ENCODE peak calls at places on chromosomes 4 and X, in eight cellular contexts. One of them, this sample, is unnamed.

GRCh38 chrX:4091046-4091760 is 377.8 kb upstream of the PRKX start:
- DNase-seq in lower lobe of right lung: no peak
- DNase-seq in uterus: no peak
- DNase-seq in colonic mucosa: no peak
- DNase-seq in ovary: no peak
- DNase-seq in keratinocyte: no peak
- DNase-seq in BE2C: no peak
- DNase-seq in adrenal gland: no peak
- DNase-seq in this sample: no peak

GRCh38 chr4:74319506-74319905 is 11.2 kb downstream of the EPGN start:
- DNase-seq in keratinocyte: no peak
- DNase-seq in colonic mucosa: no peak
- DNase-seq in uterus: no peak
- DNase-seq in adrenal gland: no peak
- DNase-seq in lower lobe of right lung: no peak
- DNase-seq in ovary: no peak
- DNase-seq in BE2C: no peak
- DNase-seq in this sample: no peak

GRCh38 chr4:30717208-30718020 is 2.8 kb upstream of the PCDH7 start:
- DNase-seq in uterus: peak
- DNase-seq in lower lobe of right lung: peak
- DNase-seq in adrenal gland: peak
- DNase-seq in ovary: peak
- DNase-seq in colonic mucosa: peak
- DNase-seq in BE2C: peak
- DNase-seq in keratinocyte: no peak
- DNase-seq in this sample: no peak

GRCh38 chrX:109714340-109714958 is 18.6 kb downstream of the ACSL4 start:
- DNase-seq in ovary: no peak
- DNase-seq in lower lobe of right lung: no peak
- DNase-seq in colonic mucosa: no peak
- DNase-seq in keratinocyte: no peak
- DNase-seq in BE2C: no peak
- DNase-seq in uterus: no peak
- DNase-seq in adrenal gland: no peak
- DNase-seq in this sample: no peak

GRCh38 chrX:118345045-118345400 is 883 bp upstream of the WDR44 start:
- DNase-seq in keratinocyte: no peak
- DNase-seq in colonic mucosa: no peak
- DNase-seq in uterus: no peak
- DNase-seq in lower lobe of right lung: no peak
- DNase-seq in ovary: no peak
- DNase-seq in BE2C: no peak
- DNase-seq in adrenal gland: no peak
- DNase-seq in this sample: no peak

GRCh38 chrX:9148626-9149385 is 114.9 kb upstream of the FAM9B start:
- DNase-seq in lower lobe of right lung: no peak
- DNase-seq in adrenal gland: no peak
- DNase-seq in uterus: peak
- DNase-seq in keratinocyte: no peak
- DNase-seq in BE2C: no peak
- DNase-seq in colonic mucosa: no peak
- DNase-seq in ovary: no peak
- DNase-seq in this sample: no peak

GRCh38 chr4:75698162-75698962 is 25.2 kb upstream of the G3BP2 start:
- DNase-seq in uterus: no peak
- DNase-seq in keratinocyte: no peak
- DNase-seq in adrenal gland: no peak
- DNase-seq in BE2C: no peak
- DNase-seq in colonic mucosa: no peak
- DNase-seq in lower lobe of right lung: no peak
- DNase-seq in ovary: no peak
- DNase-seq in this sample: no peak

GRCh38 chrX:74382613-74383012 is 38.7 kb upstream of the SLC16A2 start:
- DNase-seq in colonic mucosa: peak
- DNase-seq in keratinocyte: peak
- DNase-seq in BE2C: peak
- DNase-seq in adrenal gland: peak
- DNase-seq in ovary: peak
- DNase-seq in lower lobe of right lung: peak
- DNase-seq in uterus: peak
- DNase-seq in this sample: peak

GRCh38 chr4:92634891-92635290 is 331.1 kb downstream of the GRID2 start:
- DNase-seq in BE2C: no peak
- DNase-seq in colonic mucosa: no peak
- DNase-seq in keratinocyte: no peak
- DNase-seq in lower lobe of right lung: no peak
- DNase-seq in adrenal gland: no peak
- DNase-seq in ovary: no peak
- DNase-seq in uterus: no peak
- DNase-seq in this sample: no peak

GRCh38 chr4:3369781-3370660 is 71.7 kb upstream of the HGFAC start:
- DNase-seq in uterus: peak
- DNase-seq in keratinocyte: no peak
- DNase-seq in adrenal gland: peak
- DNase-seq in BE2C: no peak
- DNase-seq in ovary: no peak
- DNase-seq in colonic mucosa: no peak
- DNase-seq in lower lobe of right lung: peak
- DNase-seq in this sample: peak

GRCh38 chrX:8204169-8204935 is 33.3 kb upstream of the VCX2 start:
- DNase-seq in adrenal gland: no peak
- DNase-seq in uterus: no peak
- DNase-seq in lower lobe of right lung: no peak
- DNase-seq in keratinocyte: no peak
- DNase-seq in ovary: no peak
- DNase-seq in BE2C: no peak
- DNase-seq in colonic mucosa: no peak
- DNase-seq in this sample: no peak

GRCh38 chr4:170386974-170387373 is 297.2 kb upstream of the AADAT start:
- DNase-seq in uterus: no peak
- DNase-seq in keratinocyte: no peak
- DNase-seq in BE2C: no peak
- DNase-seq in lower lobe of right lung: no peak
- DNase-seq in ovary: no peak
- DNase-seq in adrenal gland: no peak
- DNase-seq in colonic mucosa: no peak
- DNase-seq in this sample: no peak

GRCh38 chr4:6956434-6957147 is 47.0 kb downstream of the TBC1D14 start:
- DNase-seq in uterus: no peak
- DNase-seq in BE2C: no peak
- DNase-seq in keratinocyte: no peak
- DNase-seq in adrenal gland: peak
- DNase-seq in colonic mucosa: peak
- DNase-seq in lower lobe of right lung: no peak
- DNase-seq in ovary: no peak
- DNase-seq in this sample: no peak

GRCh38 chr4:183758735-183759447 is 99.8 kb downstream of the TRAPPC11 start:
- DNase-seq in colonic mucosa: no peak
- DNase-seq in ovary: no peak
- DNase-seq in BE2C: no peak
- DNase-seq in adrenal gland: no peak
- DNase-seq in lower lobe of right lung: no peak
- DNase-seq in uterus: no peak
- DNase-seq in keratinocyte: no peak
- DNase-seq in this sample: no peak

GRCh38 chr4:2303686-2304320 is 41.9 kb upstream of the MXD4 start:
- DNase-seq in colonic mucosa: peak
- DNase-seq in keratinocyte: no peak
- DNase-seq in uterus: no peak
- DNase-seq in BE2C: no peak
- DNase-seq in ovary: no peak
- DNase-seq in adrenal gland: peak
- DNase-seq in lower lobe of right lung: no peak
- DNase-seq in this sample: no peak

GRCh38 chr4:183940807-183941310 is 35.8 kb downstream of the STOX2 start:
- DNase-seq in lower lobe of right lung: no peak
- DNase-seq in colonic mucosa: no peak
- DNase-seq in uterus: no peak
- DNase-seq in keratinocyte: no peak
- DNase-seq in BE2C: no peak
- DNase-seq in adrenal gland: no peak
- DNase-seq in ovary: no peak
- DNase-seq in this sample: no peak

GRCh38 chr4:66575024-66575696 is 904.9 kb upstream of the EPHA5 start:
- DNase-seq in uterus: no peak
- DNase-seq in lower lobe of right lung: no peak
- DNase-seq in colonic mucosa: no peak
- DNase-seq in keratinocyte: no peak
- DNase-seq in BE2C: no peak
- DNase-seq in ovary: no peak
- DNase-seq in adrenal gland: peak
- DNase-seq in this sample: no peak

GRCh38 chr4:142350886-142351285 is 495.2 kb downstream of the INPP4B start:
- DNase-seq in adrenal gland: no peak
- DNase-seq in keratinocyte: no peak
- DNase-seq in ovary: no peak
- DNase-seq in BE2C: no peak
- DNase-seq in uterus: no peak
- DNase-seq in lower lobe of right lung: no peak
- DNase-seq in colonic mucosa: peak
- DNase-seq in this sample: no peak

GRCh38 chrX:19782419-19782818 is 105.0 kb downstream of the SH3KBP1 start:
- DNase-seq in BE2C: no peak
- DNase-seq in lower lobe of right lung: no peak
- DNase-seq in uterus: no peak
- DNase-seq in keratinocyte: no peak
- DNase-seq in ovary: no peak
- DNase-seq in adrenal gland: no peak
- DNase-seq in colonic mucosa: no peak
- DNase-seq in this sample: no peak

DNA sequence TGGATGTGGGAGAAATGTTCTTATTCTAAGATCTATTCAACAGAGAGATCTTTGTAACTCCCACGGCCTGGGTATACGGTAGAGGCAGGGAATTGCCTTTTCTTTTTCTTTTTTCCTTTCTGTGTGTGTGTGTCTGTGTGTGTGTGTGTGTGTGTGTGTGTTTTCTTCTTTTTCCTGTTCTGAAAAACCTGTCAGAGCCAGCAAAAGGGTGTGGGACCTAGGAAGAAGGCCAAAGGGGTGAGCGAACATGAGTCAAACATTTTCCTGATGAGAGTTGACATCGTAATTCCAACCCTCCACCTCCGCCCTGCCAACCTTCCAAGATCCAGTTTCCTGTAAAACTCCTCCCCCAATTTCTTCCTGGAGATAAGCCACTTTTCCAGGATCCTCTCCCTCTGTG is 2.8 kb upstream of the CHIC2 start:
- DNase-seq in uterus: peak
- DNase-seq in colonic mucosa: peak
- DNase-seq in lower lobe of right lung: no peak
- DNase-seq in adrenal gland: peak
- DNase-seq in ovary: no peak
- DNase-seq in BE2C: no peak
- DNase-seq in keratinocyte: peak
- DNase-seq in this sample: no peak
- H3K4me3 ChIP-seq in uterus: no peak
- H3K4me3 ChIP-seq in colonic mucosa: no peak
- H3K4me3 ChIP-seq in lower lobe of right lung: no peak
- H3K4me3 ChIP-seq in adrenal gland: no peak
- H3K4me3 ChIP-seq in ovary: no peak
- H3K4me3 ChIP-seq in BE2C: no peak
- H3K4me3 ChIP-seq in keratinocyte: peak
- H3K4me3 ChIP-seq in this sample: no peak

DNA sequence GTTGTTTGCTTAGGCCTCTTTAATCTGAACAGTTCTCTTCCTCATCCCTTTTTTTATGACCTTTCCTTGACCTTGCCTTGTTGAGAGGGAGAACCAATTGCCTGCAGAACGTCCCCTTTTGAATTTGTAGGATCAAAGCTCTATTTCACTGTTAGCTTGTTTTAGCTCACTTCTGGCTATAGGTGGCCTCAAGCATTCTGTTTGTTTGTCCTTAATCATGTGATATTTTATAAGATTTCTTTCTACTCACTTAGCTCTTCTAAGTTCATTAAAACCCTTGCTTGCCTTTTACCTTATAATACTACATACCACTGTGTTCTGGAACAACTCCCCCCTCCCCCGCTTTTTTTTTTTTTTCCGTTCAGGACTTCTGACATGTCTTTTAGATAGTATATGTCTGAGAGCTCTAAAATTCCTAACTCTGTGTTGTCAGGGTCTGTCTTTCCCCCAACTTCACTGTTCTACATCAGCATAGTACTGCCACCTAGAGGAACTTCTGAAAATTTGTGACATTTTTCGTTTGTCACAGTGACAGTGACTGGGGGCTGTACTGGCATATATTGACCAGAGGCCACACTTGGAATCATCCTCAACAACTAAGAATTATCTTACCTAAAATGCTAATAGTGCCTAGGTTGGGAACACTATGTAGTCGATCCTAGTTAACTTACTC is 128.5 kb downstream of the LARP7 start:
- DNase-seq in colonic mucosa: no peak
- DNase-seq in ovary: no peak
- DNase-seq in adrenal gland: no peak
- DNase-seq in BE2C: peak
- DNase-seq in keratinocyte: no peak
- DNase-seq in uterus: no peak
- DNase-seq in lower lobe of right lung: no peak
- DNase-seq in this sample: no peak
- TF ChIP-seq CTCF in colonic mucosa: no peak
- TF ChIP-seq CTCF in ovary: no peak
- TF ChIP-seq CTCF in adrenal gland: peak
- TF ChIP-seq CTCF in BE2C: peak
- TF ChIP-seq CTCF in keratinocyte: peak
- TF ChIP-seq CTCF in uterus: peak
- TF ChIP-seq CTCF in lower lobe of right lung: peak
- TF ChIP-seq CTCF in this sample: peak

GRCh38 chr4:41185614-41186609 is 28.4 kb downstream of the APBB2 start:
- DNase-seq in BE2C: no peak
- DNase-seq in lower lobe of right lung: no peak
- DNase-seq in keratinocyte: peak
- DNase-seq in adrenal gland: no peak
- DNase-seq in uterus: no peak
- DNase-seq in ovary: no peak
- DNase-seq in colonic mucosa: no peak
- DNase-seq in this sample: no peak
- H3K4me3 ChIP-seq in BE2C: no peak
- H3K4me3 ChIP-seq in lower lobe of right lung: no peak
- H3K4me3 ChIP-seq in keratinocyte: peak
- H3K4me3 ChIP-seq in adrenal gland: no peak
- H3K4me3 ChIP-seq in uterus: no peak
- H3K4me3 ChIP-seq in ovary: no peak
- H3K4me3 ChIP-seq in colonic mucosa: no peak
- H3K4me3 ChIP-seq in this sample: no peak

DNA sequence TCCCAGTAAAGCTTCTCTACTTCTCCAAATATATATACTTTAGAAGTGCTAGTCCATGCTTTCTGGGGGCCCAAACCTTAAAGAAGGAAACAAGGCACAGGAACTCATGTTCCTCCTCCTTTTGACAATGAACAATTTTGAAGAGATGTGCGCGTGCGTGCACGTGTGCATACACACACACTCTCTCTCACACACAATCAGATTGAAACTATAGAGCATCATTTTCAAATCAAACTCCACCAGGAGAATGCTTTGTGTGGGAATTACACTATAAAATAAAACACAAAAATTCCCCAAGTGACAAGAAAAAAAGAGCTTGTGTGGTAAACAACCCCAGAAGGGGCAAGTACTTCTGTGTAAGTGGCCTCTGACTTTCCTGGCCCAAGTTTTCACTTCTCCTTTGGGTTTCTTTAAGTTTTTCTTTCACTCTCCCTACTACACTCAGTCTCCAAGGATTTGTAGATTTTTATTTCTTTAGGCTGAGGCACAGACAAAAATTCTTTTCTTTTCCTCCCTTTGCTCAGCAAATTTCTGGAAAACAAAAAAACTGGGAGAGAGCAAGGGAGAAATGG is 46.6 kb upstream of the SHISA3 start:
- DNase-seq in lower lobe of right lung: no peak
- DNase-seq in colonic mucosa: no peak
- DNase-seq in adrenal gland: no peak
- DNase-seq in keratinocyte: no peak
- DNase-seq in BE2C: no peak
- DNase-seq in uterus: no peak
- DNase-seq in ovary: no peak
- DNase-seq in this sample: no peak
- TF ChIP-seq CTCF in lower lobe of right lung: no peak
- TF ChIP-seq CTCF in colonic mucosa: no peak
- TF ChIP-seq CTCF in adrenal gland: no peak
- TF ChIP-seq CTCF in keratinocyte: no peak
- TF ChIP-seq CTCF in BE2C: no peak
- TF ChIP-seq CTCF in uterus: no peak
- TF ChIP-seq CTCF in ovary: no peak
- TF ChIP-seq CTCF in this sample: no peak

This sample was measured in LNCaP clone FGC.